ENCODE peak calls at places on chromosomes 1 and 21, in six cellular contexts. One of them, this sample, is unnamed.

GRCh38 chr1:34360574-34360973 is 183.9 kb downstream of the C1orf94 start:
- DNase-seq in psoas muscle: no peak
- DNase-seq in LNCaP clone FGC: no peak
- DNase-seq in brain microvascular endothelial cell: no peak
- DNase-seq in AG04450: no peak
- DNase-seq in gastrocnemius medialis: no peak
- DNase-seq in this sample: no peak

GRCh38 chr1:24900985-24901781 is 28.9 kb downstream of the RUNX3 start:
- DNase-seq in psoas muscle: no peak
- DNase-seq in LNCaP clone FGC: no peak
- DNase-seq in brain microvascular endothelial cell: no peak
- DNase-seq in AG04450: no peak
- DNase-seq in gastrocnemius medialis: no peak
- DNase-seq in this sample: no peak

GRCh38 chr1:67564193-67564592 is 120.8 kb upstream of the GADD45A start:
- DNase-seq in psoas muscle: peak
- DNase-seq in LNCaP clone FGC: no peak
- DNase-seq in brain microvascular endothelial cell: no peak
- DNase-seq in AG04450: no peak
- DNase-seq in gastrocnemius medialis: no peak
- DNase-seq in this sample: no peak

GRCh38 chr21:46082638-46083270 is 15.2 kb upstream of the COL6A2 start:
- DNase-seq in psoas muscle: peak
- DNase-seq in LNCaP clone FGC: no peak
- DNase-seq in brain microvascular endothelial cell: no peak
- DNase-seq in AG04450: no peak
- DNase-seq in gastrocnemius medialis: no peak
- DNase-seq in this sample: no peak

GRCh38 chr1:201481761-201482493 is 12.9 kb upstream of the PHLDA3 start:
- DNase-seq in psoas muscle: peak
- DNase-seq in LNCaP clone FGC: no peak
- DNase-seq in brain microvascular endothelial cell: peak
- DNase-seq in AG04450: no peak
- DNase-seq in gastrocnemius medialis: peak
- DNase-seq in this sample: peak

GRCh38 chr1:2229032-2229920 is 1.2 kb downstream of the SKI start:
- DNase-seq in psoas muscle: peak
- DNase-seq in LNCaP clone FGC: no peak
- DNase-seq in brain microvascular endothelial cell: no peak
- DNase-seq in AG04450: no peak
- DNase-seq in gastrocnemius medialis: peak
- DNase-seq in this sample: peak

GRCh38 chr1:214541206-214541605 is 10.2 kb downstream of the PTPN14 start:
- DNase-seq in psoas muscle: no peak
- DNase-seq in LNCaP clone FGC: no peak
- DNase-seq in brain microvascular endothelial cell: no peak
- DNase-seq in AG04450: no peak
- DNase-seq in gastrocnemius medialis: no peak
- DNase-seq in this sample: no peak

GRCh38 chr1:59412705-59413326 is 115.9 kb downstream of the FGGY start:
- DNase-seq in psoas muscle: no peak
- DNase-seq in LNCaP clone FGC: no peak
- DNase-seq in brain microvascular endothelial cell: no peak
- DNase-seq in AG04450: no peak
- DNase-seq in gastrocnemius medialis: no peak
- DNase-seq in this sample: no peak

GRCh38 chr1:23369335-23370013 is at the start of gene ZNF436:
- DNase-seq in psoas muscle: peak
- DNase-seq in LNCaP clone FGC: no peak
- DNase-seq in brain microvascular endothelial cell: peak
- DNase-seq in AG04450: peak
- DNase-seq in gastrocnemius medialis: peak
- DNase-seq in this sample: peak

GRCh38 chr1:39103321-39104157 is 77.4 kb downstream of the NDUFS5 start:
- DNase-seq in psoas muscle: no peak
- DNase-seq in LNCaP clone FGC: no peak
- DNase-seq in brain microvascular endothelial cell: peak
- DNase-seq in AG04450: no peak
- DNase-seq in gastrocnemius medialis: no peak
- DNase-seq in this sample: peak

GRCh38 chr1:53957231-53957818 is 11.2 kb downstream of the LRRC42 start:
- DNase-seq in psoas muscle: no peak
- DNase-seq in LNCaP clone FGC: peak
- DNase-seq in brain microvascular endothelial cell: no peak
- DNase-seq in AG04450: no peak
- DNase-seq in gastrocnemius medialis: no peak
- DNase-seq in this sample: peak

GRCh38 chr1:227300682-227301081 is 17.6 kb downstream of the CDC42BPA start:
- DNase-seq in psoas muscle: no peak
- DNase-seq in LNCaP clone FGC: no peak
- DNase-seq in brain microvascular endothelial cell: no peak
- DNase-seq in AG04450: no peak
- DNase-seq in gastrocnemius medialis: no peak
- DNase-seq in this sample: no peak

GRCh38 chr1:203077956-203078355 is 7.9 kb downstream of the MYOG start:
- DNase-seq in psoas muscle: no peak
- DNase-seq in LNCaP clone FGC: no peak
- DNase-seq in brain microvascular endothelial cell: no peak
- DNase-seq in AG04450: no peak
- DNase-seq in gastrocnemius medialis: no peak
- DNase-seq in this sample: no peak

GRCh38 chr21:20971296-20971921 is 26.8 kb upstream of the NCAM2 start:
- DNase-seq in psoas muscle: peak
- DNase-seq in LNCaP clone FGC: peak
- DNase-seq in brain microvascular endothelial cell: peak
- DNase-seq in AG04450: peak
- DNase-seq in gastrocnemius medialis: no peak
- DNase-seq in this sample: peak
- TF ChIP-seq CTCF in psoas muscle: peak
- TF ChIP-seq CTCF in LNCaP clone FGC: peak
- TF ChIP-seq CTCF in brain microvascular endothelial cell: peak
- TF ChIP-seq CTCF in AG04450: peak
- TF ChIP-seq CTCF in gastrocnemius medialis: no peak
- TF ChIP-seq CTCF in this sample: peak

GRCh38 chr1:78078358-78078757 is 32.6 kb downstream of the GIPC2 start:
- DNase-seq in psoas muscle: no peak
- DNase-seq in LNCaP clone FGC: no peak
- DNase-seq in brain microvascular endothelial cell: no peak
- DNase-seq in AG04450: no peak
- DNase-seq in gastrocnemius medialis: no peak
- DNase-seq in this sample: no peak

GRCh38 chr1:78081980-78082860 is 36.5 kb downstream of the GIPC2 start:
- DNase-seq in psoas muscle: no peak
- DNase-seq in LNCaP clone FGC: no peak
- DNase-seq in brain microvascular endothelial cell: no peak
- DNase-seq in AG04450: no peak
- DNase-seq in gastrocnemius medialis: no peak
- DNase-seq in this sample: peak

GRCh38 chr1:78075621-78076020 is 29.9 kb downstream of the GIPC2 start:
- DNase-seq in psoas muscle: no peak
- DNase-seq in LNCaP clone FGC: no peak
- DNase-seq in brain microvascular endothelial cell: no peak
- DNase-seq in AG04450: no peak
- DNase-seq in gastrocnemius medialis: no peak
- DNase-seq in this sample: no peak

GRCh38 chr1:78080767-78081166 is 35.0 kb downstream of the GIPC2 start:
- DNase-seq in psoas muscle: no peak
- DNase-seq in LNCaP clone FGC: no peak
- DNase-seq in brain microvascular endothelial cell: no peak
- DNase-seq in AG04450: no peak
- DNase-seq in gastrocnemius medialis: no peak
- DNase-seq in this sample: no peak

DNA sequence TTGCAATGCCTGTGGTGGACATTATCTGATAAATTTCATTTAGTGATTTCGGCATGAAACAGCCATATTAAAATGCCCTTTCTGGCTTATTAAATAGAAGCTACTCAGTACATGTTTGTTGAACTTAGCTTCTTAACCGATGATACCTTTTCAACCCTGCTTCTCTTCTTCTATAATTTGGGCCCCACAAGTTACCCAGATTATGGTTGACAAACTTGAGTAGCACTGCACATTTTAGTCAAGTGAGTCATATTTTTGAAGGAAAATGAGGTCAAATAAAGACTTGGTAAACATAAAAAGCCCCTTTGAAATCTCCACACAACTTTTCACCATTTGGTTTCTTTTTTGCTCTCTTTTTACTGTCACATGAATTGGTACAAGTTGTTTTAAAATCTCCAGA is 33.8 kb downstream of the GIPC2 start:
- DNase-seq in psoas muscle: no peak
- DNase-seq in LNCaP clone FGC: no peak
- DNase-seq in brain microvascular endothelial cell: no peak
- DNase-seq in AG04450: no peak
- DNase-seq in gastrocnemius medialis: no peak
- DNase-seq in this sample: peak
- H3K4me3 ChIP-seq in psoas muscle: no peak
- H3K4me3 ChIP-seq in LNCaP clone FGC: no peak
- H3K4me3 ChIP-seq in brain microvascular endothelial cell: no peak
- H3K4me3 ChIP-seq in AG04450: no peak
- H3K4me3 ChIP-seq in gastrocnemius medialis: no peak
- H3K4me3 ChIP-seq in this sample: no peak

GRCh38 chr1:26719205-26719604 is 23.4 kb downstream of the ARID1A start:
- DNase-seq in psoas muscle: no peak
- DNase-seq in LNCaP clone FGC: no peak
- DNase-seq in brain microvascular endothelial cell: no peak
- DNase-seq in AG04450: no peak
- DNase-seq in gastrocnemius medialis: no peak
- DNase-seq in this sample: no peak
- TF ChIP-seq CTCF in psoas muscle: no peak
- TF ChIP-seq CTCF in LNCaP clone FGC: peak
- TF ChIP-seq CTCF in brain microvascular endothelial cell: peak
- TF ChIP-seq CTCF in AG04450: peak
- TF ChIP-seq CTCF in gastrocnemius medialis: no peak
- TF ChIP-seq CTCF in this sample: peak

DNA sequence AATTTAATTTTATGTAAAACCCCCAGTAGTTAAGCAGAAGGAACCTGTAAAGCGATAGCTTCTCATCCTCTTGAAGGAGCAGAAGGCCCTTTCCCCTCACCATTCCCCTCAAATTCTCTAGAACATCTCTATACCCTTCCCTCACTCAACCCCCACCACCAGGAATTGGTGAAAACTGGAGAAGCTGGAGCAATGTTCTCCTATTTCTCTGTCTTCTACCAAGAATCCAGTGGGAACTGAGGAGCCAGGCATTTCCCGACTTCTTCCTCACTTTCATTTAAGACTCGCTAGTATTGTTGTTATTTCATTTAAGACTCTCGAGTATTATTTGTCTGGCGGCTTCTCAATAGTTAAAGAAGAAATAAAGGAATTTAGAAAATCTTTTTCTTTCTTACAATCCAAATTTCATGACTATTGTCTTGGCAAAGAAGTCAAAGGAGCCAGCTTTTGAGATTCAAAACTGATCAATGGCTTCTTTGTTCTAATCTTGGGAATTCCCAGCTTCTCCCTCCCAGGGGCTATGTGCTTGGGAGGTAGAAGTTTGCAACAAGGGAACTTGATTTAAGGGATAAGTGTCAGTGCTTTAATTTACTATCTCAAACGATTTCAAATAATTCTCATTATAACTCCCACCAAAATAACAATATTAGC is 253.3 kb upstream of the ADGRL2 start:
- DNase-seq in psoas muscle: no peak
- DNase-seq in LNCaP clone FGC: no peak
- DNase-seq in brain microvascular endothelial cell: no peak
- DNase-seq in AG04450: no peak
- DNase-seq in gastrocnemius medialis: no peak
- DNase-seq in this sample: no peak
- H3K4me3 ChIP-seq in psoas muscle: no peak
- H3K4me3 ChIP-seq in LNCaP clone FGC: no peak
- H3K4me3 ChIP-seq in brain microvascular endothelial cell: no peak
- H3K4me3 ChIP-seq in AG04450: no peak
- H3K4me3 ChIP-seq in gastrocnemius medialis: no peak
- H3K4me3 ChIP-seq in this sample: no peak

GRCh38 chr1:12052008-12052573 is 11.0 kb upstream of the TNFRSF8 start:
- DNase-seq in psoas muscle: peak
- DNase-seq in LNCaP clone FGC: no peak
- DNase-seq in brain microvascular endothelial cell: peak
- DNase-seq in AG04450: peak
- DNase-seq in gastrocnemius medialis: peak
- DNase-seq in this sample: peak
- TF ChIP-seq CTCF in psoas muscle: no peak
- TF ChIP-seq CTCF in LNCaP clone FGC: no peak
- TF ChIP-seq CTCF in brain microvascular endothelial cell: no peak
- TF ChIP-seq CTCF in AG04450: no peak
- TF ChIP-seq CTCF in gastrocnemius medialis: no peak
- TF ChIP-seq CTCF in this sample: no peak

GRCh38 chr1:6384962-6385672 is 8.4 kb downstream of the ACOT7 start:
- DNase-seq in psoas muscle: no peak
- DNase-seq in LNCaP clone FGC: no peak
- DNase-seq in brain microvascular endothelial cell: no peak
- DNase-seq in AG04450: no peak
- DNase-seq in gastrocnemius medialis: no peak
- DNase-seq in this sample: peak

GRCh38 chr1:6389971-6390370 is 3.6 kb downstream of the ACOT7 start:
- DNase-seq in psoas muscle: no peak
- DNase-seq in LNCaP clone FGC: no peak
- DNase-seq in brain microvascular endothelial cell: no peak
- DNase-seq in AG04450: no peak
- DNase-seq in gastrocnemius medialis: no peak
- DNase-seq in this sample: no peak

GRCh38 chr1:6384135-6384534 is 9.4 kb downstream of the ACOT7 start:
- DNase-seq in psoas muscle: no peak
- DNase-seq in LNCaP clone FGC: no peak
- DNase-seq in brain microvascular endothelial cell: no peak
- DNase-seq in AG04450: no peak
- DNase-seq in gastrocnemius medialis: no peak
- DNase-seq in this sample: no peak

GRCh38 chr1:6386371-6386949 is 7.1 kb downstream of the ACOT7 start:
- DNase-seq in psoas muscle: no peak
- DNase-seq in LNCaP clone FGC: no peak
- DNase-seq in brain microvascular endothelial cell: no peak
- DNase-seq in AG04450: no peak
- DNase-seq in gastrocnemius medialis: no peak
- DNase-seq in this sample: peak

GRCh38 chr1:6385673-6386191 is 7.8 kb downstream of the ACOT7 start:
- DNase-seq in psoas muscle: no peak
- DNase-seq in LNCaP clone FGC: no peak
- DNase-seq in brain microvascular endothelial cell: peak
- DNase-seq in AG04450: no peak
- DNase-seq in gastrocnemius medialis: no peak
- DNase-seq in this sample: peak
- H3K4me3 ChIP-seq in psoas muscle: no peak
- H3K4me3 ChIP-seq in LNCaP clone FGC: no peak
- H3K4me3 ChIP-seq in brain microvascular endothelial cell: peak
- H3K4me3 ChIP-seq in AG04450: peak
- H3K4me3 ChIP-seq in gastrocnemius medialis: no peak
- H3K4me3 ChIP-seq in this sample: peak

DNA sequence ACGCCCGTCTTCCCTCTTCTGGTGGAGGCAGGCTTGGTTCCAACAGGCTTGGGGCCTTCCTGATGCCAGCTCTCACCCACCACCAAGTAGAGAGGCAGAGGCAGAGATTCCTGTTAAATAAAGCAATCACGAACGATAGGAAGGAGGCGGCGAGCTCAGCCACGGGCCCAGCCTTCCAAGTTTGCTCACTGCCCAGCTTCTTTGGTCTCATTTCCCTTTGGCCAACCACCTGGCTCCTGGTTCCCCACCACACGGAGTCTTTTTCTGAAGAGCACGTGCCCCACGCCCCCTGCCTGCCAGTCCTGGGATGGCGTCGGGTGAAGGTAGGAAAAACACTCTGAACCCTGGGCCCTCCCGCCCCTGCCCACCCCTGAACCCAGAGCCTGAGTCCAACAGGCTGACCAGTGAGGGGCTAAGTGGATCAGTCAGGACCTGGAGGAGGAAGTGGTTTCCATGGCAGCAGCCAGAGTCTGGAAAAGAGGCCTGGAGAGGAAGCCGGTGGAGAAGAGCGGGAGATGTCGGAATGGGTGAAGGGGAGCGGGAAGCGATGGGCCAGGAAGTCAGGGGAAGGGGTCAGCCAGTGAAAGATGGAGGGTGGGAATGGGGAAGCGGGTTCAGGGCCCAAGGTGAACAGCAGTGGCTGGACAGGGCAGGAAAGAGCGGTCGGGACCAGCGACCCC is 158.2 kb upstream of the KLHDC7A start:
- DNase-seq in psoas muscle: no peak
- DNase-seq in LNCaP clone FGC: no peak
- DNase-seq in brain microvascular endothelial cell: no peak
- DNase-seq in AG04450: no peak
- DNase-seq in gastrocnemius medialis: no peak
- DNase-seq in this sample: no peak
- TF ChIP-seq CTCF in psoas muscle: no peak
- TF ChIP-seq CTCF in LNCaP clone FGC: no peak
- TF ChIP-seq CTCF in brain microvascular endothelial cell: peak
- TF ChIP-seq CTCF in AG04450: no peak
- TF ChIP-seq CTCF in gastrocnemius medialis: no peak
- TF ChIP-seq CTCF in this sample: no peak